ENCODE peak calls at places on chromosome 4, in four cellular contexts. Q is NCI-H2081, B is stomach, M is thoracic aorta. T is an unnamed sample.

GRCh38 chr4:76216975-76217814 is 3.6 kb upstream of the SCARB2 start:
- DNase-seq in Q (no peak), B (no peak), M (no peak), T (no peak)

GRCh38 chr4:56648245-56649151 is 32.6 kb downstream of the HOPX start:
- DNase-seq in Q (no peak), B (no peak), M (no peak), T (no peak)

GRCh38 chr4:38663021-38663800 is 788 bp upstream of the KLF3 start:
- DNase-seq in Q (no peak), B (peak; percentile 34), M (no peak), T (no peak)

GRCh38 chr4:119906277-119906676 is 160.4 kb downstream of the MAD2L1 start:
- DNase-seq in Q (no peak), B (no peak), M (no peak), T (no peak)

GRCh38 chr4:26288308-26288982 is 32.4 kb upstream of the RBPJ start:
- DNase-seq in Q (no peak), B (no peak), M (no peak), T (no peak)

GRCh38 chr4:182600093-182600492 is 317.1 kb downstream of the DCTD start:
- DNase-seq in Q (no peak), B (no peak), M (no peak), T (no peak)

GRCh38 chr4:156832886-156833285 is 138.7 kb downstream of the PDGFC start:
- DNase-seq in Q (no peak), B (no peak), M (no peak), T (no peak)

GRCh38 chr4:31045724-31046318 is 325.7 kb downstream of the PCDH7 start:
- DNase-seq in Q (peak; percentile 34), B (peak; percentile 56), M (no peak), T (no peak)

GRCh38 chr4:132001542-132001941 is 1147.6 kb upstream of the PCDH10 start:
- DNase-seq in Q (no peak), B (no peak), M (no peak), T (no peak)

GRCh38 chr4:72997409-72997808 is 72.1 kb downstream of the COX18 start:
- DNase-seq in Q (no peak), B (no peak), M (no peak), T (no peak)

GRCh38 chr4:173446416-173446815 is 47.5 kb upstream of the SCRG1 start:
- DNase-seq in Q (no peak), B (no peak), M (no peak), T (no peak)

GRCh38 chr4:92014060-92014459 is 289.7 kb upstream of the GRID2 start:
- DNase-seq in Q (no peak), B (no peak), M (no peak), T (no peak)

GRCh38 chr4:173288296-173288695 is 45.9 kb downstream of the HMGB2 start:
- DNase-seq in Q (no peak), B (peak; percentile 68), M (peak; percentile 36), T (peak; percentile 82)

GRCh38 chr4:127782025-127782274 is 172 bp upstream of the HSPA4L start:
- DNase-seq in Q (peak; percentile 74), B (peak; percentile 87), M (peak; percentile 28), T (peak; percentile 59)

GRCh38 chr4:16687011-16687410 is 211.4 kb downstream of the LDB2 start:
- DNase-seq in Q (no peak), B (no peak), M (no peak), T (no peak)

GRCh38 chr4:160129439-160129838 is 1026.6 kb downstream of the RAPGEF2 start:
- DNase-seq in Q (no peak), B (no peak), M (no peak), T (no peak)

GRCh38 chr4:163654621-163655020 is 160.1 kb downstream of the TMA16 start:
- DNase-seq in Q (no peak), B (no peak), M (no peak), T (no peak)

GRCh38 chr4:72846280-72847111 is 223.0 kb downstream of the COX18 start:
- DNase-seq in Q (no peak), B (no peak), M (no peak), T (no peak)

GRCh38 chr4:53576218-53576617 is 15.1 kb downstream of the LNX1 start:
- DNase-seq in Q (no peak), B (no peak), M (no peak), T (no peak)

GRCh38 chr4:94934201-94934600 is 176.4 kb downstream of the BMPR1B start:
- DNase-seq in Q (no peak), B (no peak), M (no peak), T (no peak)

GRCh38 chr4:22850055-22850454 is 157.3 kb downstream of the GBA3 start:
- DNase-seq in Q (peak; percentile 29), B (no peak), M (no peak), T (no peak)